ENCODE peak calls at places on chromosomes 1 and 21, in four cellular contexts. M is tibial nerve, C is AG04450, K is uterus. H is an unnamed sample.
A peak's percentile ranks its signal among the peaks of the same experiment; 100 is the strongest.

GRCh38 chr1:200154069-200154767 is 126.7 kb downstream of the NR5A2 start:
- DNase-seq in K (no peak), C (no peak), M (no peak), H (no peak)

GRCh38 chr1:92466702-92467101 is 20.0 kb downstream of the GFI1 start:
- DNase-seq in M (no peak), C (no peak), K (no peak), H (no peak)

GRCh38 chr1:10838541-10838940 is 42.1 kb upstream of the CASZ1 start:
- DNase-seq in C (no peak), K (no peak), M (no peak), H (no peak)

GRCh38 chr1:77095231-77095630 is 124.0 kb downstream of the PIGK start:
- DNase-seq in C (no peak), K (no peak), M (no peak), H (no peak)

GRCh38 chr21:16239659-16240265 is 510.0 kb downstream of the USP25 start:
- DNase-seq in K (no peak), M (no peak), C (no peak), H (no peak)

GRCh38 chr21:36113647-36114428 is 21.0 kb upstream of the CBR3 start:
- DNase-seq in C (no peak), M (no peak), K (no peak), H (no peak)

GRCh38 chr1:211831558-211832323 is 1.2 kb upstream of the LPGAT1 start:
- DNase-seq in C (no peak), M (no peak), K (no peak), H (no peak)

GRCh38 chr1:29180497-29181412 is 945 bp downstream of the SRSF4 start:
- DNase-seq in C (no peak), M (no peak), K (no peak), H (no peak)

GRCh38 chr1:44345187-44345775 is 9.8 kb downstream of the ERI3 start:
- DNase-seq in C (no peak), K (no peak), M (no peak), H (no peak)

GRCh38 chr1:234231061-234231892 is 142.0 kb upstream of the COA6 start:
- DNase-seq in M (no peak), K (no peak), C (no peak), H (no peak)

GRCh38 chr21:44977616-44978340 is 37.9 kb downstream of the SLX9 start:
- DNase-seq in C (no peak), K (no peak), M (no peak), H (no peak)

GRCh38 chr1:65832296-65832695 is 39.6 kb downstream of the PDE4B start:
- DNase-seq in K (no peak), M (no peak), C (no peak), H (peak; percentile 5)

GRCh38 chr1:188958461-188959115 is 1519.1 kb downstream of the BRINP3 start:
- DNase-seq in C (peak; percentile 11), K (no peak), M (no peak), H (no peak)

GRCh38 chr1:12204754-12205658 is 24.8 kb upstream of the VPS13D start:
- DNase-seq in C (no peak), M (no peak), K (no peak), H (no peak)

GRCh38 chr21:36909423-36909822 is 57.0 kb downstream of the HLCS start:
- DNase-seq in K (no peak), M (no peak), C (no peak), H (no peak)

GRCh38 chr21:14120091-14120734 is 90.5 kb downstream of the LIPI start:
- DNase-seq in K (no peak), M (no peak), C (no peak), H (peak; percentile 16)

GRCh38 chr21:41933259-41934079 is 20.3 kb downstream of the C2CD2 start:
- DNase-seq in K (no peak), C (no peak), M (no peak), H (peak; percentile 85)

GRCh38 chr1:41490911-41491310 is 6.4 kb upstream of the EDN2 start:
- DNase-seq in M (no peak), C (no peak), K (no peak), H (peak; percentile 75)

GRCh38 chr1:93769767-93770166 is 88.1 kb upstream of the BCAR3 start:
- DNase-seq in M (no peak), K (no peak), C (no peak), H (no peak)

GRCh38 chr1:205481629-205482071 is 22.8 kb upstream of the CDK18 start:
- DNase-seq in C (no peak), M (no peak), K (no peak), H (no peak)

GRCh38 chr1:89695847-89696246 is 62.9 kb downstream of the LRRC8C start:
- DNase-seq in M (no peak), K (no peak), C (no peak), H (no peak)

GRCh38 chr1:9850442-9851162 is 26.8 kb upstream of the CLSTN1 start:
- DNase-seq in C (no peak), M (no peak), K (no peak), H (no peak)

GRCh38 chr1:197356723-197357533 is 88.9 kb downstream of the CRB1 start:
- DNase-seq in K (no peak), C (no peak), M (no peak), H (peak; percentile 15)

GRCh38 chr1:110964400-110964903 is 730 bp upstream of the LRIF1 start:
- DNase-seq in M (no peak), C (no peak), K (no peak), H (no peak)

GRCh38 chr1:110960777-110961420 is 2.8 kb downstream of the LRIF1 start:
- DNase-seq in K (no peak), C (no peak), M (no peak), H (no peak)

GRCh38 chr1:110961902-110962301 is 1.8 kb downstream of the LRIF1 start:
- DNase-seq in K (no peak), C (no peak), M (no peak), H (no peak)

GRCh38 chr1:110962892-110963665 is 643 bp downstream of the LRIF1 start:
- DNase-seq in K (peak; percentile 29), C (peak; percentile 57), M (no peak), H (peak; percentile 70)

GRCh38 chr1:110963666-110964399 is at the start of gene LRIF1:
- DNase-seq in K (peak; percentile 98), M (peak; percentile 98), C (peak; percentile 99), H (peak; percentile 100)
- H3K9me3 ChIP-seq in K (no peaks in the 10 kb centered on the region), M (peaks cover 39% of the 10 kb centered on the region), C (peaks cover 10% of the 10 kb centered on the region), H (peaks cover 16% of the 10 kb centered on the region)

DNA sequence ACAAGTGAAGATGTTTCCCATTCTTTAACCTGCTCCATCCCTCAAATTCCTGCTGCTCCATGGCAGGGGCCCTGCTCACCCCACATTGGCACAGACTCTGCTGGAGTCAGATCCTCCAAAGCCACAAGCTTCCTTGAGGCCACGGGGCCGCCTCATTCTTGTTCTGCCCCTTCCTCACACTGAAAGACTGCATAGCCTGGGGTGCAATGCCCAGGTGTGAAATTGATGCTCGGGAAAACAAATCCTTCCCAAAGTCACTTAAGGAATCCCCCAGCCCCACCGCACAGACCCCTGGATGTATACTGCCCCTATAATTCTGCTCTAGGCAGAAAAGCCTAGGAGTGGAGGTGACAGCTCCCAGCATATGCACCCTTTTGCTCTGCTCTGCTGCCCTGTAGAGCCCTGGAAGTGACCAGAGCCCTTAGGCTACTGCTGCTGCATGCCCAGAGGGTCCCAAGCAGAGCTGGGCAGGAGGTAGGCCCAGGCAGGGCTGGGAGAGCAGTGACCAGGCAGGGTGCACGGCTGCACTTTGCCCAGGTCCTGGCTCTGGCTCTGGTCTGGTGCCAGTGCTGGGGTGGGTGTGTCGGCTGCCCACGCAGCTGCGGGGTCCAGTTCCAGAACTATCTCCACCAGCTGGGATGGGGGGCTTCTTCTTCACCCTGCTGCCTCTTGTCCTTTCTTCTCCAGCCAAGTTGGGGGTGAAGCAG is 1.6 kb downstream of the HES2 start:
- DNase-seq in K (no peak), C (no peak), M (no peak), H (no peak)
- H3K4me3 ChIP-seq in K (no peak overlapping the region), C (no peak overlapping the region), M (no peak overlapping the region), H (no peak overlapping the region)

GRCh38 chr21:35100351-35100771 is 51.3 kb upstream of the RUNX1 start:
- DNase-seq in K (no peak), C (no peak), M (no peak), H (no peak)
- H3K9me3 ChIP-seq in K (no peaks in the 10 kb centered on the region), C (no peaks in the 10 kb centered on the region), M (no peaks in the 10 kb centered on the region), H (no peaks in the 10 kb centered on the region)

GRCh38 chr1:165355977-165356811 is at the start of gene LMX1A:
- DNase-seq in C (no peak), M (peak; percentile 32), K (no peak), H (peak; percentile 41)
- H3K4me3 ChIP-seq in C (no peak within 1 kb of the TSS), M (peak within 1 kb of the TSS; percentile 22), K (peak within 1 kb of the TSS; percentile 31), H (peak within 1 kb of the TSS; percentile 41)

H was measured in MG63.